ENCODE peak calls at places on chromosomes 11 and 22, in seven cellular contexts. M is tibial nerve, H is H1, G is upper lobe of right lung, X is neuronal stem cell, R is K562, L is heart right ventricle. Y is an unnamed sample. For H3K4me1, the result is how much of the 10 kb centered on the place peaks cover.

GRCh38 chr11:87007938-87008337 is 29.8 kb upstream of the TMEM135 start:
- DNase-seq in H (no peak), G (no peak), R (no peak), X (no peak), L (no peak), M (no peak), Y (no peak)

GRCh38 chr11:43997022-43997665 is 50.6 kb upstream of the ACCSL start:
- DNase-seq in R (no peak), L (no peak), X (no peak), M (no peak), H (no peak), G (no peak), Y (no peak)

GRCh38 chr11:73350908-73351636 is 25.1 kb upstream of the RELT start:
- DNase-seq in R (peak), H (peak), G (no peak), X (no peak), M (peak), L (no peak), Y (peak)

GRCh38 chr11:105720096-105720495 is 110.2 kb downstream of the GRIA4 start:
- DNase-seq in H (no peak), M (no peak), L (no peak), G (no peak), X (no peak), R (no peak), Y (no peak)

GRCh38 chr22:25700996-25701815 is 40.8 kb upstream of the MYO18B start:
- DNase-seq in L (peak), M (peak), X (no peak), G (no peak), H (no peak), R (no peak), Y (peak)

GRCh38 chr11:126456783-126457542 is 101.5 kb downstream of the ST3GAL4 start:
- DNase-seq in H (no peak), L (no peak), R (no peak), G (no peak), M (no peak), X (no peak), Y (no peak)

GRCh38 chr11:71542856-71543743 is 5.1 kb upstream of the KRTAP5-9 start:
- DNase-seq in H (no peak), G (no peak), M (no peak), R (no peak), X (no peak), L (no peak), Y (no peak)

GRCh38 chr22:37273126-37273845 is 9.0 kb upstream of the CYTH4 start:
- DNase-seq in X (no peak), H (no peak), G (no peak), R (peak), M (no peak), L (no peak), Y (no peak)

GRCh38 chr22:35984183-35984710 is 44.4 kb downstream of the RBFOX2 start:
- DNase-seq in R (no peak), H (no peak), L (no peak), G (no peak), M (no peak), X (no peak), Y (no peak)

GRCh38 chr11:118086913-118087768 is at the start of gene SMIM35:
- DNase-seq in G (no peak), X (no peak), M (no peak), H (no peak), L (no peak), R (no peak), Y (no peak)

GRCh38 chr11:117870176-117870952 is 6.1 kb downstream of the FXYD6 start:
- DNase-seq in H (no peak), G (no peak), X (no peak), M (no peak), L (no peak), R (no peak), Y (no peak)

GRCh38 chr11:14378171-14378570 is 19.2 kb upstream of the RRAS2 start:
- DNase-seq in G (no peak), H (no peak), M (no peak), R (no peak), L (no peak), X (no peak), Y (no peak)

GRCh38 chr11:37002831-37003230 is 404.8 kb upstream of the RAG2 start:
- DNase-seq in R (no peak), X (no peak), L (no peak), H (no peak), M (no peak), G (no peak), Y (peak)

GRCh38 chr11:109752212-109752825 is 330.3 kb downstream of the C11orf87 start:
- DNase-seq in R (no peak), X (no peak), H (no peak), G (no peak), M (no peak), L (no peak), Y (no peak)

GRCh38 chr11:70240337-70240736 is 30.2 kb upstream of the PPFIA1 start:
- DNase-seq in L (no peak), G (no peak), M (no peak), X (no peak), H (no peak), R (no peak), Y (no peak)

GRCh38 chr11:87173185-87174039 is 135.7 kb downstream of the TMEM135 start:
- DNase-seq in X (no peak), R (no peak), L (no peak), M (no peak), H (no peak), G (no peak), Y (peak)

GRCh38 chr22:33101550-33101949 is 43.4 kb upstream of the SYN3 start:
- DNase-seq in H (no peak), L (no peak), G (no peak), X (no peak), R (no peak), M (no peak), Y (no peak)

GRCh38 chr22:46357711-46358505 is 22.4 kb downstream of the TRMU start:
- DNase-seq in M (no peak), L (no peak), H (no peak), X (no peak), R (no peak), G (peak), Y (no peak)
- H3K4me1 ChIP-seq in M (under half), L (under half), H (under half), X (under half), R (under half), G (under half), Y (under half)

DNA sequence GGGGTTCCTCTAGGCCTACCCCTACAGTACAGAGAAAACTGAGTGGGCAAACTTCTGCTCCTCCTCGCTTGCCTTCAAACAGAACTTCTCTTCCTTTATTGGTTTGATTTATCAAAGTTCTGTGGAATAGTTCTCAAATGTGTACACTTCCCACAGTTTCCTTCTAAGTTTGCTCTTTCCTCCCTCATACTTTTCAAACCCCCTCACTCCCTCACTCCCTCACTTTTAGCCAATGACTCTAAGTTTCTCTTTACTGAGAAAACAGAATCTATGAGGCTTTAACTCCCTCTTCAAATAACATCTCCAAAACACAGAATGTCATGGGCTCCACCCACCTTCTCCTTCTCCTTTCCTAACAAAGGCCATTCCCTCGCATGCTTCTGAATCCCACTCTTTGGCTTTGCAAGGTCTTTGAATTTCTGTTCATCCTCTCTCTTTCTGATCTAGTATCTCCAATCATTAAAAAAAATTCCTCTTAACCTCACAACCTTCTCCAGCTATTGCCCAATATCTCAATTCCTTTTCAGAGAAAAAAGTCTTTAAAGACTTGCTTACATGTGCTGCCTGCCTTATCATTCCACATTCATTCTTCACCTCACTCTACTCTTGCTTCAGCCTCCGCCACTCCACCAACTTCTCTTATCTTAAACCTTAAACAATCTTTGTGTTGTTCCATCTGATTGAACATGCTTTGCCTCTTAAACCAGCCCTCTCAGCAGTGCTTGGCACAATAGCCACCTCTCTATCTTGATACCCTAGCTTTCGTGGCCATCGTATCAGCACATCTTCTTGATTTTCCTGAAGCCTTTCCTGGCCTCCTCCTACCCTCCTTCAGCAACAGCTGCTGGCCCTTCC is 57.2 kb downstream of the DDI1 start:
- DNase-seq in G (no peak), H (no peak), R (no peak), L (no peak), X (no peak), M (no peak), Y (no peak)
- H3K4me1 ChIP-seq in G (under half), H (under half), R (under half), L (under half), X (under half), M (under half), Y (under half)

GRCh38 chr11:108233277-108233945 is 10.5 kb downstream of the ATM start:
- DNase-seq in M (no peak), H (no peak), G (no peak), R (peak), L (no peak), X (no peak), Y (no peak)
- H3K4me1 ChIP-seq in M (under half), H (under half), G (under half), R (under half), L (under half), X (under half), Y (under half)

DNA sequence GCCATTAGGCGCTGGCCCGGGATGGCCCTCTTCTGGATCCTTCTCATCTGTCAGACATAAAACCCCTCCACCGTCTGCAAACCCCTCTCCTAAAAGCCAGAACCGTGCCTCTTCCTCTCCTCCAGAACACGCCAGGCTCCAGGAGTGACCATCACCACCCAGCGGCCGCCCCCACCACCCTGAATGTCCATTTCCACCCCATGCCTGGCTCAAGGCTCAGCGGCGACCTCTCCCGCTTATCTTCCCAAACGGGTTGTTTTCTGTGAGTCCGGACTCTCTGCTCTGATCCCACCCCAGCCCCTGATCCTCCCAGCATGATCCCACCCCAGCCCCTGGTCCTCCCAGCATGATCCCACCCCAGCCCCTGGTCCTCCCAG is 37.6 kb downstream of the CELSR1 start:
- DNase-seq in X (no peak), L (no peak), M (no peak), G (no peak), H (no peak), R (no peak), Y (no peak)
- H3K4me1 ChIP-seq in X (under half), L (under half), M (under half), G (under half), H (under half), R (under half), Y (under half)

DNA sequence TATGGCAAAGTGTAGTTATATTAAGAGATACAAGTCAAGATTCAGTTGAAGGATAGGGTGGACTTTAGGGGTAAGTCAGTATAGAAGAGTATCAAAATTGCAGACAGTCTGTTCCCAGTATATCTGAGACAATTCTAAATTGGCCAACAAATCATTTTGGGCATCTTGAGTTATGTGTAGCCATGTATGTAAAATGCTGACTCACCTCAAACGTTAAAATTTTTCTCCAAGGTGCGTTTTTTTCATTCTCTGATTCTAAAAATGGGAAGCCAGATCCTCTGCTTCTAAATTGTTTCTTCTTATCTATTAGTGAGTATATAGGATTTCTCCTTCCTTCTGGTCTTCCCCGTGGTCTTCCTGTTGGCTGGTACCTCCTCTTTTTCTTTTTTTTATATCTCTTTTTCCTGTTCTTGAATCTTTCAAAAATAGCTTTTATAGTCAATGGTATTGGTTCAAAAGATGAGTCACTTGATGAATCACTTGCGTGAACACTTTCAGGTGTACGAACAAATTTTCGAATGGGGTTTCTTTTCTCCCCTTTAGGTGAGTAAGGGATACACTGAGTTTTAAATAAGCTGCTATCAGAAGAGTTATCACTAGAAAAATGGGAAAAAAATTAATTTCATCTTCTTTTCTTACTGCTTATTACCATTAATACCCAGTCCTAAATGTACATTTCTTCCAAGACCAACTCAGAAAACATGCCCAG is 3.2 kb downstream of the TAF1D start:
- DNase-seq in M (no peak), L (no peak), X (no peak), H (no peak), G (no peak), R (no peak), Y (no peak)
- H3K4me1 ChIP-seq in M (half or more), L (half or more), X (under half), H (under half), G (under half), R (under half), Y (under half)

GRCh38 chr11:77066229-77067023 is at the start of gene CAPN5:
- DNase-seq in G (peak), R (peak), H (peak), X (peak), M (peak), L (peak), Y (peak)
- H3K4me1 ChIP-seq in G (under half), R (under half), H (under half), X (under half), M (half or more), L (under half), Y (under half)

Y was measured in A673.